ENCODE peak calls at places on chromosomes 13 and 19, in nine cellular contexts. S, P, J, G, I, N, C, W and A are unnamed samples.

GRCh38 chr19:1465191-1466016 is 13.6 kb downstream of the C19orf25 start:
- DNase-seq in N (no peak), J (no peak), G (no peak), I (no peak), P (peak; percentile 72), C (peak; percentile 59), W (peak; percentile 89), S (peak; percentile 73), A (no peak)

GRCh38 chr13:99981115-99982020 is at the start of gene ZIC2:
- DNase-seq in J (no peak), I (no peak), P (peak; percentile 73), C (no peak), N (no peak), W (peak; percentile 95), G (no peak), S (peak; percentile 69), A (no peak)

GRCh38 chr19:7681336-7682174 is 922 bp downstream of the TRAPPC5 start:
- DNase-seq in G (peak; percentile 63), J (peak; percentile 84), I (peak; percentile 24), W (peak; percentile 93), C (peak; percentile 91), S (peak; percentile 75), P (peak; percentile 75), N (peak; percentile 44), A (no peak)

GRCh38 chr13:37277435-37278144 is 172.1 kb upstream of the CSNK1A1L start:
- DNase-seq in P (no peak), I (no peak), N (no peak), J (no peak), G (no peak), C (no peak), W (no peak), S (no peak), A (no peak)

GRCh38 chr19:28586501-28586900 is 626.5 kb downstream of the UQCRFS1 start:
- DNase-seq in W (no peak), N (no peak), P (no peak), S (peak; percentile 1), C (no peak), G (no peak), J (no peak), I (no peak), A (no peak)

GRCh38 chr19:47897857-47898256 is 11.7 kb upstream of the SULT2A1 start:
- DNase-seq in P (no peak), N (no peak), G (no peak), W (no peak), S (no peak), I (no peak), J (no peak), C (no peak), A (no peak)

GRCh38 chr13:80251403-80251802 is 89.5 kb downstream of the SPRY2 start:
- DNase-seq in N (no peak), G (peak; percentile 32), C (no peak), I (no peak), W (no peak), P (no peak), J (no peak), S (peak; percentile 21), A (no peak)

GRCh38 chr19:1468274-1469199 is 10.5 kb downstream of the C19orf25 start:
- DNase-seq in N (no peak), I (no peak), P (peak; percentile 53), C (no peak), G (no peak), S (peak; percentile 56), J (no peak), W (peak; percentile 88), A (no peak)

GRCh38 chr13:99086869-99087129 is 108.9 kb upstream of the DOCK9 start:
- DNase-seq in G (no peak), C (peak; percentile 64), J (no peak), W (no peak), I (peak; percentile 49), N (no peak), P (no peak), S (no peak), A (no peak)

GRCh38 chr19:17379221-17379631 is 2.1 kb upstream of the PLVAP start:
- DNase-seq in G (no peak), I (no peak), S (peak; percentile 49), W (peak; percentile 63), J (no peak), P (peak; percentile 81), C (no peak), N (no peak), A (no peak)